ENCODE peak calls at places on chromosomes 4 and X, in seven cellular contexts. K, W, P, H, M, Q and I are unnamed samples.
A peak's percentile ranks its signal among the peaks of the same experiment; 100 is the strongest.

GRCh38 chr4:103046416-103047290 is 27.1 kb upstream of the SLC9B1 start:
- DNase-seq in Q (no peak), H (peak; percentile 58), K (peak; percentile 59), W (peak; percentile 58), M (peak; percentile 62), P (no peak), I (no peak)

GRCh38 chr4:21470531-21470930 is 478.0 kb downstream of the KCNIP4 start:
- DNase-seq in Q (no peak), P (no peak), H (peak; percentile 5), W (peak; percentile 78), M (peak; percentile 68), K (peak; percentile 31), I (no peak)

GRCh38 chr4:68167166-68167565 is 37.5 kb upstream of the TMPRSS11F start:
- DNase-seq in M (no peak), K (no peak), P (no peak), Q (no peak), H (no peak), W (no peak), I (no peak)

GRCh38 chrX:40933132-40934078 is 151.8 kb upstream of the USP9X start:
- DNase-seq in W (peak; percentile 68), P (no peak), M (no peak), K (peak; percentile 27), H (peak; percentile 74), Q (no peak), I (no peak)

GRCh38 chrX:17944833-17945497 is 83.9 kb upstream of the RAI2 start:
- DNase-seq in M (peak; percentile 3), P (no peak), H (peak; percentile 3), K (peak; percentile 61), Q (no peak), W (peak; percentile 1), I (no peak)

GRCh38 chr4:85496933-85497332 is 22.0 kb downstream of the ARHGAP24 start:
- DNase-seq in H (peak; percentile 85), M (peak; percentile 88), K (peak; percentile 84), W (peak; percentile 83), P (no peak), Q (no peak), I (no peak)

GRCh38 chr4:25915359-25915716 is 1.3 kb downstream of the SMIM20 start:
- DNase-seq in H (peak; percentile 79), M (no peak), K (no peak), W (peak; percentile 32), Q (no peak), P (no peak), I (no peak)

GRCh38 chrX:107721318-107721717 is 54.3 kb downstream of the TSC22D3 start:
- DNase-seq in P (no peak), H (no peak), Q (peak; percentile 74), W (no peak), M (no peak), K (no peak), I (no peak)

GRCh38 chr4:54897590-54897989 is 227.8 kb downstream of the KDR start:
- DNase-seq in K (peak; percentile 28), W (no peak), M (no peak), P (no peak), H (no peak), Q (no peak), I (peak; percentile 80)

GRCh38 chr4:99723555-99724450 is 66.2 kb upstream of the C4orf54 start:
- DNase-seq in M (peak; percentile 93), P (peak; percentile 58), W (peak; percentile 87), H (peak; percentile 90), Q (peak; percentile 83), K (peak; percentile 75), I (no peak)

GRCh38 chr4:152785639-152786517 is 6.1 kb downstream of the ARFIP1 start:
- DNase-seq in W (peak; percentile 22), K (no peak), M (no peak), P (no peak), H (peak; percentile 64), Q (no peak), I (no peak)

GRCh38 chrX:150522494-150522893 is 45.9 kb upstream of the MTM1 start:
- DNase-seq in W (no peak), K (no peak), P (no peak), H (no peak), M (no peak), Q (no peak), I (no peak)

GRCh38 chr4:153523171-153523757 is 57.1 kb downstream of the TMEM131L start:
- DNase-seq in Q (no peak), W (no peak), M (no peak), P (no peak), K (no peak), H (peak; percentile 60), I (no peak)

GRCh38 chr4:20019310-20020015 is 232.2 kb upstream of the SLIT2 start:
- DNase-seq in H (peak; percentile 25), W (no peak), Q (no peak), M (peak; percentile 67), P (no peak), K (peak; percentile 82), I (no peak)

GRCh38 chr4:88731359-88731758 is 33.7 kb upstream of the NAP1L5 start:
- DNase-seq in M (no peak), K (no peak), P (no peak), H (no peak), W (no peak), Q (no peak), I (no peak)

GRCh38 chr4:61772116-61772515 is 572.0 kb downstream of the ADGRL3 start:
- DNase-seq in W (no peak), P (no peak), Q (no peak), M (peak; percentile 80), K (peak; percentile 83), H (no peak), I (no peak)

GRCh38 chr4:174317531-174317930 is 33.8 kb downstream of the CEP44 start:
- DNase-seq in H (no peak), W (peak; percentile 51), Q (no peak), K (peak; percentile 40), P (no peak), M (peak; percentile 7), I (no peak)

GRCh38 chr4:10716163-10716562 is 31.6 kb upstream of the CLNK start:
- DNase-seq in P (no peak), H (no peak), M (no peak), K (no peak), W (peak; percentile 19), Q (no peak), I (no peak)

GRCh38 chrX:16451331-16451730 is 198.6 kb upstream of the S100G start:
- DNase-seq in P (no peak), W (peak; percentile 18), M (peak; percentile 41), Q (no peak), K (no peak), H (peak; percentile 37), I (no peak)

GRCh38 chr4:114601304-114602052 is 2.9 kb downstream of the UGT8 start:
- DNase-seq in M (no peak), W (no peak), Q (no peak), K (no peak), P (no peak), H (no peak), I (no peak)

DNA sequence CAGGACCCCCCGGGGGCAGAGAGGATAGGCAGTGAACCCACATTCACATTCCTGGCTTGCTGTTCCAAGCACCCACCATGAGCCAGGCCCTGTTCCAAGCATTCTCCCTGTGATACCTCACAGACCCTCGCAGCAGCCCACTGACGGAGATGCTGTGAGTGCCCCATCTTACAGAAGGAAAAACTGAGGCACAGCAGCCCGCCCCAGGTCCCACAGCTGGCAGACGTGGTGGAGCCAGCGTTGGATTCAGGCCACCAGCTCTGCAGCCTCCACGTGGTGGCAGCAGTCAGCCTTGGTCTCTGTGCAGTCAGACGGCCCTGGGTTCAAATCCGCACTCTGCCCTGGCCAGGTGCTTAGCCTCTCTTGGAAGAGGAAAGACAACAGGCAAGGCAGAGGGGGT is 16.8 kb downstream of the MAN2B2 start:
- DNase-seq in K (no peak), P (no peak), Q (no peak), W (no peak), H (no peak), M (no peak), I (no peak)
- TF ChIP-seq CTCF in K (peak; percentile 28), P (no peak), Q (no peak), W (no peak), H (no peak), M (no peak), I (no peak)

DNA sequence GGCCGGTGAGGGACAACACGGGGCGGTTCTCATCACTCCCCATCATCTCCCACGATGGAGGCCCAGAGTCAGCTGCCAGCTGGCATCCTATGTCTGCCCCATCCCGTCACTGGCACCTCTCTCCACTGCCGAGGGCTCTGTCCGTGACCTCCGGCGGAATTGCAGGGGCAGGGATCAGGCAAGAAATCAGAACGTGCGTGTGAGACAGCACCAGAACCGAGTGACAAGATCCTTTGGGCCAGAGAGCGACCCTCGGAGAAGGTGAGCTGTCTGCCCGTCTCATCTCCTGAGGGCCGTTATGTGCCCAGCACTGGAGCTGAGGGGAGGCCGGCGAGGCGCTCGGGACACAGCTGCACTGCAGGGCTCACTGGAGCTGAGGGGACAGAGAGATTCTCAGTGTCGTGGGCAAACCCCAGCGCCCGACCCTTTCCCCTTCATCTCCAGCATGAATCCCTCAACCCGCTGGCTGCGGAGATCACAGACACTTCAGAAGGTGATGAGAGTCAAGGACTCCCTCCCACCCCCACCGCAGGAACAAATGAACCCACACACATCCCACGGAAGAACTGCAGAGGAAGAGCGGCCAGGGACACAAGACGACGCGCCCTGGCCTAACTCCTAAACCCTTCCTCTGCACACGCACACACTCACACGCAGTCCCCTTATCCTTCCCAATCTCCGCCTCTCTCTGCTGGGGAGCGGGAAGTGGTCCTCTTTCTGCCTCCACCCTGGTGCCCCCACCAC is 128.7 kb downstream of the AFAP1 start:
- DNase-seq in H (no peak), W (no peak), M (no peak), Q (no peak), P (no peak), K (no peak), I (no peak)
- H3K4me3 ChIP-seq in H (no peak overlapping the region), W (no peak overlapping the region), M (no peak overlapping the region), Q (no peak overlapping the region), P (no peak overlapping the region), K (no peak overlapping the region), I (no peak overlapping the region)

GRCh38 chr4:105210901-105211300 is 64.2 kb downstream of the TET2 start:
- DNase-seq in W (no peak), P (no peak), K (peak; percentile 28), Q (no peak), M (peak; percentile 85), H (no peak), I (no peak)

GRCh38 chr4:105206214-105206613 is 59.5 kb downstream of the TET2 start:
- DNase-seq in Q (no peak), P (no peak), W (no peak), M (no peak), H (no peak), K (no peak), I (no peak)

GRCh38 chr4:105208556-105208955 is 61.9 kb downstream of the TET2 start:
- DNase-seq in K (no peak), W (no peak), P (no peak), Q (no peak), H (no peak), M (no peak), I (no peak)

DNA sequence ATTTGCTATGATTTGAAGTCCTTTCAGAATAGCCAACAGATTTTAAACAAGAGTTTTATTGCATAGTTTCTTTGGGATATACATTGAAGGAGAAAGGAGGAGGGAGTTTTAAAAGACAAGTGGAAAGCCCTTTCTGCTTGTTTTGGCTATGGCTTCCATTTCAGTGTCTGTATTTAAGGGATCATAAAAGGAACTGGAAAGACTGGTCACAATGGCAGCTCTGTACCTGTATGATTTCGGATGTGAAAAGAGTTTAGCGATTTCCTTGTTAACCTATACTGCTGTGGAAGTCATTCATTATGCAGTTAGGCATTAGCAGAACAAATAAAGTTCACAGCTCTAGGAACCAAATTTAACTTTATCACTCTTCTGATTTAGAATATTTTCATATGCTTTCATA is 60.7 kb downstream of the TET2 start:
- DNase-seq in M (peak; percentile 29), H (no peak), P (no peak), Q (no peak), W (no peak), K (no peak), I (no peak)
- TF ChIP-seq CTCF in M (no peak), H (no peak), P (no peak), Q (no peak), W (no peak), K (no peak), I (no peak)

GRCh38 chr4:128517739-128518510 is 230.3 kb upstream of the PGRMC2 start:
- DNase-seq in H (peak; percentile 98), Q (peak; percentile 84), M (peak; percentile 89), P (peak; percentile 40), K (peak; percentile 87), W (peak; percentile 99), I (peak; percentile 87)
- H3K4me3 ChIP-seq in H (no peak overlapping the region), Q (no peak overlapping the region), M (no peak overlapping the region), P (no peak overlapping the region), K (no peak overlapping the region), W (no peak overlapping the region), I (no peak overlapping the region)